ENCODE peak calls at places on chromosomes 6 and 20, in five cellular contexts. Z, T, L, O and N are unnamed samples.
A peak's percentile ranks its signal among the peaks of the same experiment; 100 is the strongest.

GRCh38 chr6:135871878-135872277 is 20.4 kb downstream of the PDE7B start:
- DNase-seq in Z (no peak), T (peak; percentile 56), L (no peak), O (no peak), N (no peak)

GRCh38 chr6:28490191-28490890 is 25.3 kb downstream of the GPX6 start:
- DNase-seq in Z (no peak), T (peak; percentile 37), L (no peak), O (no peak), N (peak; percentile 21)

GRCh38 chr6:36243562-36244212 is 26.2 kb upstream of the PNPLA1 start:
- DNase-seq in Z (no peak), T (no peak), L (no peak), O (no peak), N (no peak)

GRCh38 chr6:70566751-70567382 is at the start of gene SDHAF4:
- DNase-seq in Z (peak; percentile 91), T (peak; percentile 82), L (peak; percentile 96), O (peak; percentile 42), N (peak; percentile 98)

GRCh38 chr20:25280051-25280573 is 32.2 kb downstream of the PYGB start:
- DNase-seq in Z (peak; percentile 35), T (no peak), L (peak; percentile 73), O (no peak), N (no peak)

GRCh38 chr20:25439328-25439727 is 31.9 kb downstream of the GINS1 start:
- DNase-seq in Z (no peak), T (no peak), L (no peak), O (no peak), N (no peak)

GRCh38 chr6:157825243-157825904 is 2.3 kb downstream of the SNX9 start:
- DNase-seq in Z (no peak), T (no peak), L (no peak), O (no peak), N (no peak)

GRCh38 chr6:158854214-158855101 is 35.3 kb upstream of the EZR start:
- DNase-seq in Z (no peak), T (peak; percentile 80), L (no peak), O (no peak), N (no peak)

GRCh38 chr6:170271771-170272314 is 19.0 kb downstream of the DLL1 start:
- DNase-seq in Z (peak; percentile 85), T (no peak), L (peak; percentile 84), O (no peak), N (peak; percentile 92)

GRCh38 chr6:117555882-117556498 is 46.3 kb downstream of the GOPC start:
- DNase-seq in Z (no peak), T (no peak), L (peak; percentile 78), O (no peak), N (no peak)

GRCh38 chr6:128495536-128496333 is 24.7 kb downstream of the PTPRK start:
- DNase-seq in Z (no peak), T (no peak), L (no peak), O (no peak), N (no peak)

GRCh38 chr6:43669922-43670622 is 17.5 kb downstream of the MRPS18A start:
- DNase-seq in Z (no peak), T (no peak), L (no peak), O (no peak), N (peak; percentile 55)

GRCh38 chr6:106134087-106134770 is 48.1 kb downstream of the PRDM1 start:
- DNase-seq in Z (no peak), T (no peak), L (no peak), O (no peak), N (no peak)

GRCh38 chr6:41942045-41942851 is 640 bp upstream of the CCND3 start:
- DNase-seq in Z (no peak), T (no peak), L (no peak), O (no peak), N (no peak)

GRCh38 chr20:33119725-33120720 is 40.6 kb downstream of the BPIFB4 start:
- DNase-seq in Z (no peak), T (no peak), L (no peak), O (no peak), N (peak; percentile 43)

GRCh38 chr20:31573555-31574295 is 31.4 kb upstream of the ID1 start:
- DNase-seq in Z (no peak), T (no peak), L (no peak), O (no peak), N (no peak)

GRCh38 chr6:155142902-155143609 is 120.8 kb upstream of the CLDN20 start:
- DNase-seq in Z (no peak), T (no peak), L (no peak), O (no peak), N (no peak)

GRCh38 chr6:82370788-82371187 is 7.2 kb downstream of the TPBG start:
- DNase-seq in Z (no peak), T (no peak), L (no peak), O (no peak), N (no peak)

GRCh38 chr6:834879-835278 is 141.9 kb upstream of the EXOC2 start:
- DNase-seq in Z (no peak), T (no peak), L (no peak), O (no peak), N (no peak)

GRCh38 chr20:51861726-51862466 is 59.6 kb upstream of the SALL4 start:
- DNase-seq in Z (no peak), T (no peak), L (no peak), O (no peak), N (no peak)

GRCh38 chr6:55069132-55069781 is 105.1 kb upstream of the HCRTR2 start:
- DNase-seq in Z (no peak), T (peak; percentile 53), L (peak; percentile 67), O (peak; percentile 26), N (no peak)

GRCh38 chr20:50540620-50541605 is 30.7 kb downstream of the PTPN1 start:
- DNase-seq in Z (no peak), T (peak; percentile 86), L (no peak), O (peak; percentile 52), N (no peak)

GRCh38 chr6:43544461-43544860 is 27.6 kb downstream of the POLR1C start:
- DNase-seq in Z (no peak), T (no peak), L (no peak), O (no peak), N (no peak)

GRCh38 chr6:40244684-40245083 is 310.4 kb upstream of the MOCS1 start:
- DNase-seq in Z (no peak), T (no peak), L (no peak), O (no peak), N (no peak)

GRCh38 chr20:35476288-35476687 is 20.9 kb downstream of the CEP250 start:
- DNase-seq in Z (no peak), T (no peak), L (no peak), O (no peak), N (no peak)

GRCh38 chr20:3041818-3042504 is 1.5 kb upstream of the GNRH2 start:
- DNase-seq in Z (no peak), T (no peak), L (no peak), O (no peak), N (no peak)

GRCh38 chr6:43493833-43494232 is 16.3 kb downstream of the LRRC73 start:
- DNase-seq in Z (no peak), T (no peak), L (peak; percentile 76), O (no peak), N (no peak)

GRCh38 chr6:39210437-39210836 is 18.8 kb downstream of the KCNK5 start:
- DNase-seq in Z (no peak), T (no peak), L (no peak), O (no peak), N (no peak)

GRCh38 chr6:23940466-23940865 is 185.5 kb upstream of the NRSN1 start:
- DNase-seq in Z (no peak), T (no peak), L (no peak), O (no peak), N (no peak)

GRCh38 chr6:17725083-17725482 is 18.4 kb upstream of the NUP153 start:
- DNase-seq in Z (no peak), T (no peak), L (no peak), O (no peak), N (no peak)

GRCh38 chr6:158706369-158706982 is 56.6 kb downstream of the SYTL3 start:
- DNase-seq in Z (no peak), T (peak; percentile 35), L (peak; percentile 73), O (no peak), N (no peak)

GRCh38 chr6:138523347-138524210 is 24.3 kb upstream of the NHSL1 start:
- DNase-seq in Z (no peak), T (no peak), L (no peak), O (no peak), N (no peak)

GRCh38 chr6:131182991-131183425 is 47.7 kb downstream of the AKAP7 start:
- DNase-seq in Z (no peak), T (peak; percentile 42), L (peak; percentile 51), O (peak; percentile 26), N (no peak)

GRCh38 chr20:63099426-63100267 is 92.9 kb upstream of the BHLHE23 start:
- DNase-seq in Z (no peak), T (no peak), L (peak; percentile 25), O (no peak), N (no peak)